ENCODE peak calls at places on chromosomes 11 and 22, in eight cellular contexts. G, Y, H, Q, S, C, L and B are unnamed samples.

GRCh38 chr22:21922370-21923162 is 30.1 kb downstream of the PPM1F start:
- DNase-seq in Y (no peak), C (no peak), L (no peak), Q (no peak), S (no peak), G (no peak), H (no peak), B (no peak)

GRCh38 chr11:132520199-132520598 is 1012.1 kb downstream of the OPCML start:
- DNase-seq in G (no peak), Q (no peak), S (no peak), H (no peak), Y (no peak), L (peak), C (no peak), B (no peak)

GRCh38 chr11:67277231-67277961 is 11.1 kb downstream of the GRK2 start:
- DNase-seq in Y (peak), G (peak), C (no peak), L (peak), Q (peak), S (peak), H (no peak), B (peak)

GRCh38 chr11:14118047-14118446 is 155.5 kb downstream of the SPON1 start:
- DNase-seq in S (no peak), Y (no peak), C (no peak), Q (no peak), G (no peak), H (no peak), L (no peak), B (no peak)

GRCh38 chr11:6249822-6250555 is 9.6 kb upstream of the CCKBR start:
- DNase-seq in Q (no peak), Y (no peak), L (peak), H (peak), S (no peak), G (no peak), C (no peak), B (no peak)

GRCh38 chr22:22242488-22242887 is 2.1 kb upstream of the VPREB1 start:
- DNase-seq in S (no peak), Y (no peak), C (no peak), L (no peak), G (no peak), H (no peak), Q (no peak), B (no peak)

GRCh38 chr11:122048401-122048800 is 67.6 kb downstream of the BLID start:
- DNase-seq in G (no peak), Q (no peak), L (no peak), C (no peak), S (no peak), Y (no peak), H (no peak), B (no peak)

GRCh38 chr22:34000879-34001526 is 80.7 kb upstream of the LARGE1 start:
- DNase-seq in S (no peak), G (no peak), L (no peak), Q (no peak), Y (no peak), H (no peak), C (no peak), B (no peak)

GRCh38 chr22:21827628-21828267 is 39.7 kb downstream of the MAPK1 start:
- DNase-seq in C (no peak), Q (no peak), S (no peak), H (no peak), L (no peak), G (no peak), Y (no peak), B (no peak)

GRCh38 chr11:120123946-120124345 is 14.0 kb downstream of the TRIM29 start:
- DNase-seq in L (no peak), S (no peak), Q (no peak), Y (no peak), C (no peak), H (no peak), G (no peak), B (no peak)

GRCh38 chr22:47372596-47373385 is 610.3 kb downstream of the TBC1D22A start:
- DNase-seq in H (no peak), C (no peak), G (no peak), S (peak), Q (no peak), L (no peak), Y (no peak), B (no peak)

GRCh38 chr11:7931168-7931567 is at the start of gene OR10A6:
- DNase-seq in L (no peak), C (no peak), Q (no peak), Y (no peak), S (no peak), G (no peak), H (no peak), B (no peak)

GRCh38 chr22:43060213-43060612 is 29.0 kb downstream of the TTLL1 start:
- DNase-seq in C (no peak), L (peak), Y (peak), S (no peak), Q (no peak), G (no peak), H (no peak), B (peak)

GRCh38 chr11:2446590-2447252 is 1.9 kb downstream of the KCNQ1 start:
- DNase-seq in C (no peak), G (no peak), Q (no peak), Y (no peak), H (no peak), L (no peak), S (no peak), B (no peak)

GRCh38 chr11:14021738-14022137 is 59.2 kb downstream of the SPON1 start:
- DNase-seq in Q (no peak), H (no peak), L (no peak), C (no peak), S (no peak), G (no peak), Y (no peak), B (no peak)

GRCh38 chr11:30719420-30719819 is 133.3 kb upstream of the MPPED2 start:
- DNase-seq in C (no peak), S (no peak), H (no peak), L (no peak), Q (no peak), Y (no peak), G (no peak), B (no peak)

GRCh38 chr11:838441-839279 is 3.7 kb downstream of the POLR2L start:
- DNase-seq in G (no peak), S (no peak), C (no peak), Q (no peak), L (no peak), Y (no peak), H (no peak), B (no peak)

GRCh38 chr11:82994615-82995014 is 77.1 kb downstream of the RAB30 start:
- DNase-seq in G (no peak), C (no peak), Q (no peak), H (no peak), L (peak), S (no peak), Y (no peak), B (no peak)

GRCh38 chr11:2099523-2100316 is 39.5 kb downstream of the IGF2 start:
- DNase-seq in H (no peak), G (no peak), C (no peak), S (no peak), Q (no peak), L (no peak), Y (no peak), B (no peak)

GRCh38 chr11:58434217-58434616 is 6.3 kb upstream of the OR5B2 start:
- DNase-seq in C (no peak), Y (no peak), G (no peak), S (no peak), H (no peak), L (no peak), Q (no peak), B (no peak)

GRCh38 chr11:111137846-111138245 is 107.7 kb upstream of the POU2AF2 start:
- DNase-seq in G (no peak), S (no peak), Y (no peak), C (no peak), L (no peak), Q (no peak), H (no peak), B (no peak)

GRCh38 chr11:60857378-60858232 is 1.9 kb upstream of the PTGDR2 start:
- DNase-seq in Q (no peak), C (no peak), S (no peak), Y (no peak), G (no peak), L (peak), H (no peak), B (no peak)

GRCh38 chr11:14041040-14041439 is 78.5 kb downstream of the SPON1 start:
- DNase-seq in S (no peak), C (no peak), L (no peak), Q (no peak), Y (no peak), G (no peak), H (no peak), B (no peak)

GRCh38 chr11:94809251-94809650 is 41.1 kb downstream of the AMOTL1 start:
- DNase-seq in G (no peak), Y (no peak), C (no peak), H (no peak), L (peak), S (no peak), Q (no peak), B (peak)

GRCh38 chr22:37784829-37785495 is 22.8 kb upstream of the GCAT start:
- DNase-seq in H (no peak), S (no peak), Y (no peak), C (no peak), G (no peak), Q (no peak), L (no peak), B (no peak)

GRCh38 chr11:94665116-94665659 is 98.0 kb downstream of the PIWIL4 start:
- DNase-seq in L (no peak), G (no peak), H (no peak), S (no peak), Y (no peak), C (no peak), Q (no peak), B (no peak)

GRCh38 chr11:65489061-65489705 is 9.7 kb upstream of the MALAT1 start:
- DNase-seq in G (no peak), H (peak), Q (no peak), L (peak), S (no peak), Y (no peak), C (peak), B (no peak)

GRCh38 chr11:69423181-69423580 is 58.3 kb upstream of the LINC01488 start:
- DNase-seq in Y (no peak), L (no peak), G (no peak), Q (no peak), S (no peak), H (no peak), C (no peak), B (no peak)

GRCh38 chr22:24681236-24681635 is 78.2 kb downstream of the GGT1 start:
- DNase-seq in G (no peak), L (peak), Q (no peak), S (no peak), C (no peak), H (no peak), Y (no peak), B (no peak)

GRCh38 chr22:17501679-17502285 is 61.5 kb upstream of the SLC25A18 start:
- DNase-seq in H (peak), Y (no peak), S (no peak), Q (no peak), C (no peak), G (peak), L (peak), B (no peak)

GRCh38 chr22:42720263-42721044 is at the start of gene A4GALT:
- DNase-seq in S (no peak), Q (no peak), G (no peak), H (no peak), C (no peak), L (peak), Y (no peak), B (no peak)

GRCh38 chr22:35206889-35207288 is 50.4 kb upstream of the HMGXB4 start:
- DNase-seq in C (no peak), S (no peak), Q (no peak), L (no peak), G (no peak), H (no peak), Y (no peak), B (no peak)

GRCh38 chr11:34792814-34793241 is 123.4 kb downstream of the APIP start:
- DNase-seq in C (no peak), Y (no peak), G (no peak), S (no peak), H (no peak), L (no peak), Q (no peak), B (no peak)